ENCODE peak calls at places on chromosomes 16 and 17, in five cellular contexts. J, G, Z, H and Y are unnamed samples.

GRCh38 chr17:67994827-67995567 is 1.3 kb downstream of the C17orf58 start:
- DNase-seq in J (peak; percentile 75), G (no peak), Z (peak; percentile 83), H (peak; percentile 31), Y (no peak)

GRCh38 chr16:5450435-5451104 is 353.0 kb upstream of the EEF2KMT start:
- DNase-seq in J (no peak), G (no peak), Z (no peak), H (no peak), Y (no peak)

GRCh38 chr17:50491510-50491909 is 12.8 kb downstream of the RSAD1 start:
- DNase-seq in J (no peak), G (no peak), Z (no peak), H (no peak), Y (no peak)

GRCh38 chr16:29757950-29758466 is 12.2 kb upstream of the C16orf54 start:
- DNase-seq in J (peak; percentile 25), G (no peak), Z (peak; percentile 77), H (no peak), Y (no peak)

GRCh38 chr16:17224859-17225258 is 245.9 kb downstream of the XYLT1 start:
- DNase-seq in J (peak; percentile 88), G (no peak), Z (peak; percentile 82), H (no peak), Y (peak; percentile 75)

GRCh38 chr17:36939944-36940312 is 2.7 kb downstream of the LHX1 start:
- DNase-seq in J (no peak), G (no peak), Z (no peak), H (no peak), Y (no peak)

GRCh38 chr16:73028263-73028662 is 19.7 kb downstream of the ZFHX3 start:
- DNase-seq in J (no peak), G (no peak), Z (no peak), H (no peak), Y (peak; percentile 70)

GRCh38 chr16:2817496-2818277 is 650 bp downstream of the PRSS21 start:
- DNase-seq in J (no peak), G (peak; percentile 74), Z (no peak), H (no peak), Y (no peak)

GRCh38 chr17:58378895-58379824 is 27.2 kb upstream of the SUPT4H1 start:
- DNase-seq in J (no peak), G (no peak), Z (no peak), H (no peak), Y (no peak)

GRCh38 chr17:61583242-61583641 is 7.8 kb downstream of the NACA2 start:
- DNase-seq in J (no peak), G (no peak), Z (peak; percentile 83), H (peak; percentile 73), Y (no peak)

GRCh38 chr17:50661795-50662391 is 27.2 kb downstream of the ABCC3 start:
- DNase-seq in J (peak; percentile 92), G (no peak), Z (peak; percentile 93), H (peak; percentile 100), Y (peak; percentile 41)

GRCh38 chr16:28927815-28928214 is 2.8 kb upstream of the RABEP2 start:
- DNase-seq in J (no peak), G (no peak), Z (no peak), H (no peak), Y (no peak)

GRCh38 chr16:1494129-1494640 is 1.0 kb downstream of the TELO2 start:
- DNase-seq in J (peak; percentile 74), G (peak; percentile 84), Z (peak; percentile 69), H (peak; percentile 69), Y (peak; percentile 74)

GRCh38 chr16:3187798-3188674 is at the start of gene OR1F1:
- DNase-seq in J (no peak), G (no peak), Z (peak; percentile 80), H (peak; percentile 69), Y (no peak)

GRCh38 chr17:12431188-12431587 is 234.5 kb upstream of the MYOCD start:
- DNase-seq in J (no peak), G (no peak), Z (no peak), H (no peak), Y (no peak)

GRCh38 chr17:1413281-1413791 is 13.3 kb upstream of the YWHAE start:
- DNase-seq in J (peak; percentile 83), G (no peak), Z (peak; percentile 86), H (no peak), Y (peak; percentile 89)

GRCh38 chr16:12228607-12229499 is 252.3 kb downstream of the SNX29 start:
- DNase-seq in J (peak; percentile 35), G (no peak), Z (peak; percentile 71), H (peak; percentile 57), Y (no peak)

GRCh38 chr16:85231959-85232358 is 119.7 kb upstream of the CIBAR2 start:
- DNase-seq in J (no peak), G (no peak), Z (no peak), H (no peak), Y (no peak)

GRCh38 chr17:36213695-36214094 is 2.8 kb downstream of the CCL4L2 start:
- DNase-seq in J (no peak), G (no peak), Z (no peak), H (no peak), Y (no peak)

GRCh38 chr17:28090551-28090950 is 48.1 kb downstream of the NLK start:
- DNase-seq in J (no peak), G (no peak), Z (no peak), H (no peak), Y (no peak)

GRCh38 chr16:30965436-30965835 is 7.9 kb downstream of the SETD1A start:
- DNase-seq in J (no peak), G (no peak), Z (no peak), H (no peak), Y (no peak)

GRCh38 chr16:65015577-65015976 is 106.3 kb downstream of the CDH11 start:
- DNase-seq in J (no peak), G (no peak), Z (no peak), H (no peak), Y (no peak)

GRCh38 chr16:67562918-67563707 is 787 bp downstream of the CTCF start:
- DNase-seq in J (peak; percentile 73), G (no peak), Z (peak; percentile 33), H (no peak), Y (peak; percentile 43)

GRCh38 chr16:22071352-22071923 is 20.9 kb upstream of the VWA3A start:
- DNase-seq in J (no peak), G (no peak), Z (no peak), H (no peak), Y (no peak)

GRCh38 chr17:80832266-80832676 is 159.4 kb upstream of the CHMP6 start:
- DNase-seq in J (peak; percentile 59), G (no peak), Z (peak; percentile 88), H (peak; percentile 55), Y (peak; percentile 62)

GRCh38 chr17:7296189-7296861 is 1.9 kb upstream of the YBX2 start:
- DNase-seq in J (peak; percentile 87), G (no peak), Z (peak; percentile 74), H (peak; percentile 86), Y (peak; percentile 91)

GRCh38 chr17:57201481-57201880 is 54.8 kb upstream of the MSI2 start:
- DNase-seq in J (no peak), G (no peak), Z (no peak), H (no peak), Y (no peak)

GRCh38 chr16:16890964-16891363 is 512.0 kb downstream of the NPIPA7 start:
- DNase-seq in J (no peak), G (no peak), Z (no peak), H (no peak), Y (no peak)

GRCh38 chr17:46191332-46192210 is 1.7 kb downstream of the KANSL1 start:
- DNase-seq in J (peak; percentile 40), G (no peak), Z (no peak), H (peak; percentile 97), Y (peak; percentile 19)

GRCh38 chr16:31467151-31467550 is 4.8 kb upstream of the TGFB1I1 start:
- DNase-seq in J (no peak), G (no peak), Z (no peak), H (no peak), Y (no peak)

GRCh38 chr17:39677581-39678339 is 9.5 kb downstream of the PNMT start:
- DNase-seq in J (no peak), G (no peak), Z (no peak), H (no peak), Y (peak; percentile 82)

GRCh38 chr17:70137451-70138230 is 31.7 kb upstream of the KCNJ2 start:
- DNase-seq in J (peak; percentile 70), G (no peak), Z (peak; percentile 95), H (peak; percentile 42), Y (peak; percentile 94)

DNA sequence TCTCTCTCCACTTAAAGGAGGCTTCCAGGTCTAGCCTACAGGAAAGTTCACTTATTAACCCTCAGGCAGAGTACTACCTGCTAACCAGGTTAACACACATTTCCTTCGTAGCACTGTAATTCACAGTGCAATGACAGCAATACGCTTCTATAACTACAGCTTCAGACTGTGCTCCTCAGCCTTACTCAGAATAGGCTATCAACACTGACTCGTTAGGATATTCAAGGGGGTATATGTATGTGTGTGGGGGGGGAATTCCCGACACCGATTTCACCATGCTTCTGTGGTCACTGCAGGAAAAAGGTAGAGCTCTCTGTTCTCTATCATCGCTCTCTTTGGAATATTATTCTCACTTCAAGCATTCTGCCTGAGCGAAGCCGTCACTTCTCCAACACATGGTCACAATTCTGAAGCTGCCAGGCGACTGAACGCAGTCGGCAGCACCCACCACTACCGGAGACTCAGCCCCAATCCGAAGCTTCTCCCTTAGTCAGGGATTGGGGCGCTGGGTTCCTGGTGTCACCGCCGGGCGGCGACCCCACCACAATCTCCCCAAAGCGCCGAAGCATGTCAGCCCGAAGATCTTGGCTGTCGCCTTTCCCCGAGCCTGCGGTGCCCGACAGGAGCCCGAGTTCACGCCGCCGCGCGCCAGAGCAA is 599 bp downstream of the GGA3 start:
- DNase-seq in J (no peak), G (no peak), Z (peak; percentile 24), H (no peak), Y (no peak)
- TF ChIP-seq CTCF in J (no peak), G (no peak), Z (no peak), H (peak; percentile 20), Y (no peak)

DNA sequence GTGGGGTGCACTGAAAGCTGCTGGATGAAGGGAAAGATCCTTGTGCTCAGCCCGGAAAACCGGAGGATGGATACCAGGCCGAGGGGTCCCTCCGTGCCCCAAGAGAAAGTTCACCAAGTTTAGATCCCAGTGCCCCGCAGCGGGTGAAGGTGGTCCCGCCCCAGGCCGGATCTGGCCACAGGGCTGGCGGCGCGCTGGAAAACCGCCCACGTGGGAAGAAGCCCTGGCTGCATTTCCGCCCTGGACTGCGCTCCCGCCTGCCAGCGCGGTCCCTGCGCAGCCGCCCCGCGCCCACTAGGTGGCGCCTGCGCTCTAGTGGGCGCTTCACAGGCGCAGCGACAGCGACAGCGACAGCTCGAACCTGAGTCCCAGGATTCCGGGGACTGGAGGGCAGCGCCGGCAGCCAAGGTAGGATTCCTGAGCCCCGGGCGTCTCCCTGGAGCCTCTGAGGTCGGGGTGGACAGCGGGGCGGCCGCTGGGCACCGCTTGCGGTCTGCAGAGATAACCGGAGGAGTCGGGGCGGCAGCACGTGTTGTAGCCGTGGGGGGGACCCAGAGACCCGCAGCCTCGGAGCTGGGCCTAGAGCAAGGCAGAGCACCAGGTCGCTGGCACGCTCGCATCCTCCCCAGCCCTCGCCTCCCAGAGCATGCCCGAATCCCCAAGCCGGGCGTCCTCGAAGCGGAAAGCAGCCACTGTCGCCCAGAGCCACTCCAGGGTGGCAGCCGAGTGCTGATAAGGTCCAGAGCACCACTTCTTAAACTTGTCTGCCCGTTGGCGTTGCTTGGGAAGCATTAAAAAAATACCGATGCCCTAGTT is at the start of gene CHD9:
- DNase-seq in J (peak; percentile 87), G (peak; percentile 90), Z (peak; percentile 80), H (peak; percentile 83), Y (peak; percentile 52)
- TF ChIP-seq POLR2A in J (peak; percentile 48), G (no peak), Z (no peak), H (peak; percentile 30), Y (no peak)

GRCh38 chr16:10971560-10971961 is 27.2 kb downstream of the CLEC16A start:
- DNase-seq in J (peak; percentile 58), G (no peak), Z (peak; percentile 92), H (peak; percentile 51), Y (peak; percentile 47)
- TF ChIP-seq CTCF in J (peak; percentile 74), G (peak; percentile 88), Z (peak; percentile 89), H (peak; percentile 80), Y (peak; percentile 84)

GRCh38 chr17:41792835-41793748 is 6.6 kb upstream of the JUP start:
- DNase-seq in J (no peak), G (no peak), Z (peak; percentile 60), H (peak; percentile 68), Y (no peak)
- TF ChIP-seq POLR2A in J (no peak), G (no peak), Z (no peak), H (peak; percentile 33), Y (no peak)